ENCODE peak calls at places on chromosomes 3 and 15, in six cellular contexts. One of them, this sample, is unnamed. For H3K4me1, the result is how much of the 10 kb centered on the place peaks cover.

GRCh38 chr15:68984589-68984988 is 29.9 kb upstream of the NOX5 start:
- DNase-seq in gastrocnemius medialis: no peak
- DNase-seq in ovary: no peak
- DNase-seq in K562: no peak
- DNase-seq in vagina: no peak
- DNase-seq in HCT116: no peak
- DNase-seq in this sample: no peak

GRCh38 chr15:67383903-67384302 is 129.3 kb downstream of the IQCH start:
- DNase-seq in gastrocnemius medialis: no peak
- DNase-seq in ovary: no peak
- DNase-seq in K562: no peak
- DNase-seq in vagina: no peak
- DNase-seq in HCT116: no peak
- DNase-seq in this sample: no peak

GRCh38 chr3:149547413-149547812 is 72.9 kb downstream of the TM4SF4 start:
- DNase-seq in gastrocnemius medialis: peak
- DNase-seq in ovary: peak
- DNase-seq in K562: no peak
- DNase-seq in vagina: no peak
- DNase-seq in HCT116: no peak
- DNase-seq in this sample: peak

GRCh38 chr3:10551139-10551538 is 45.8 kb upstream of the ATP2B2 start:
- DNase-seq in gastrocnemius medialis: no peak
- DNase-seq in ovary: no peak
- DNase-seq in K562: no peak
- DNase-seq in vagina: no peak
- DNase-seq in HCT116: no peak
- DNase-seq in this sample: no peak

GRCh38 chr15:51634591-51635198 is 12.1 kb upstream of the DMXL2 start:
- DNase-seq in gastrocnemius medialis: no peak
- DNase-seq in ovary: no peak
- DNase-seq in K562: no peak
- DNase-seq in vagina: no peak
- DNase-seq in HCT116: no peak
- DNase-seq in this sample: no peak

GRCh38 chr15:32838820-32839219 is 121.0 kb downstream of the GREM1 start:
- DNase-seq in gastrocnemius medialis: peak
- DNase-seq in ovary: no peak
- DNase-seq in K562: no peak
- DNase-seq in vagina: no peak
- DNase-seq in HCT116: no peak
- DNase-seq in this sample: peak

GRCh38 chr3:180383332-180384020 is 218.5 kb upstream of the TTC14 start:
- DNase-seq in gastrocnemius medialis: no peak
- DNase-seq in ovary: no peak
- DNase-seq in K562: no peak
- DNase-seq in vagina: no peak
- DNase-seq in HCT116: no peak
- DNase-seq in this sample: no peak

GRCh38 chr15:70269331-70269911 is 171.7 kb upstream of the TLE3 start:
- DNase-seq in gastrocnemius medialis: no peak
- DNase-seq in ovary: no peak
- DNase-seq in K562: no peak
- DNase-seq in vagina: no peak
- DNase-seq in HCT116: no peak
- DNase-seq in this sample: no peak

GRCh38 chr3:25603703-25604102 is 61.0 kb downstream of the TOP2B start:
- DNase-seq in gastrocnemius medialis: peak
- DNase-seq in ovary: no peak
- DNase-seq in K562: no peak
- DNase-seq in vagina: no peak
- DNase-seq in HCT116: no peak
- DNase-seq in this sample: no peak

GRCh38 chr15:48541659-48542334 is 103.7 kb downstream of the FBN1 start:
- DNase-seq in gastrocnemius medialis: no peak
- DNase-seq in ovary: no peak
- DNase-seq in K562: no peak
- DNase-seq in vagina: no peak
- DNase-seq in HCT116: no peak
- DNase-seq in this sample: no peak

GRCh38 chr3:119600732-119601131 is 3.0 kb downstream of the PLA1A start:
- DNase-seq in gastrocnemius medialis: peak
- DNase-seq in ovary: no peak
- DNase-seq in K562: peak
- DNase-seq in vagina: peak
- DNase-seq in HCT116: peak
- DNase-seq in this sample: peak

GRCh38 chr3:76651784-76652183 is 388.1 kb upstream of the ROBO2 start:
- DNase-seq in gastrocnemius medialis: no peak
- DNase-seq in ovary: no peak
- DNase-seq in K562: no peak
- DNase-seq in vagina: no peak
- DNase-seq in HCT116: no peak
- DNase-seq in this sample: no peak

GRCh38 chr3:26967531-26967930 is 345.0 kb downstream of the LRRC3B start:
- DNase-seq in gastrocnemius medialis: no peak
- DNase-seq in ovary: no peak
- DNase-seq in K562: no peak
- DNase-seq in vagina: no peak
- DNase-seq in HCT116: no peak
- DNase-seq in this sample: no peak

GRCh38 chr3:106065831-106066230 is 197.0 kb upstream of the CBLB start:
- DNase-seq in gastrocnemius medialis: no peak
- DNase-seq in ovary: no peak
- DNase-seq in K562: no peak
- DNase-seq in vagina: no peak
- DNase-seq in HCT116: no peak
- DNase-seq in this sample: no peak

GRCh38 chr15:74235962-74236361 is at the start of gene CCDC33:
- DNase-seq in gastrocnemius medialis: no peak
- DNase-seq in ovary: no peak
- DNase-seq in K562: no peak
- DNase-seq in vagina: no peak
- DNase-seq in HCT116: no peak
- DNase-seq in this sample: no peak

GRCh38 chr3:179073816-179074215 is 2.2 kb upstream of the ZMAT3 start:
- DNase-seq in gastrocnemius medialis: no peak
- DNase-seq in ovary: no peak
- DNase-seq in K562: no peak
- DNase-seq in vagina: no peak
- DNase-seq in HCT116: no peak
- DNase-seq in this sample: no peak

GRCh38 chr3:45936261-45936660 is 7.0 kb upstream of the CXCR6 start:
- DNase-seq in gastrocnemius medialis: no peak
- DNase-seq in ovary: no peak
- DNase-seq in K562: no peak
- DNase-seq in vagina: no peak
- DNase-seq in HCT116: no peak
- DNase-seq in this sample: no peak

GRCh38 chr3:183777016-183777618 is 48.3 kb downstream of the MAP6D1 start:
- DNase-seq in gastrocnemius medialis: no peak
- DNase-seq in ovary: no peak
- DNase-seq in K562: no peak
- DNase-seq in vagina: no peak
- DNase-seq in HCT116: no peak
- DNase-seq in this sample: no peak

GRCh38 chr15:70271422-70272088 is 173.8 kb upstream of the TLE3 start:
- DNase-seq in gastrocnemius medialis: peak
- DNase-seq in ovary: peak
- DNase-seq in K562: no peak
- DNase-seq in vagina: peak
- DNase-seq in HCT116: peak
- DNase-seq in this sample: peak

GRCh38 chr3:123877466-123877865 is 6.7 kb downstream of the MYLK start:
- DNase-seq in gastrocnemius medialis: no peak
- DNase-seq in ovary: no peak
- DNase-seq in K562: no peak
- DNase-seq in vagina: no peak
- DNase-seq in HCT116: no peak
- DNase-seq in this sample: no peak

GRCh38 chr3:39228496-39228895 is 36.1 kb upstream of the XIRP1 start:
- DNase-seq in gastrocnemius medialis: no peak
- DNase-seq in ovary: no peak
- DNase-seq in K562: no peak
- DNase-seq in vagina: no peak
- DNase-seq in HCT116: no peak
- DNase-seq in this sample: no peak

GRCh38 chr3:39088889-39089288 is 18.5 kb downstream of the GORASP1 start:
- DNase-seq in gastrocnemius medialis: no peak
- DNase-seq in ovary: no peak
- DNase-seq in K562: no peak
- DNase-seq in vagina: no peak
- DNase-seq in HCT116: no peak
- DNase-seq in this sample: no peak

GRCh38 chr15:50808728-50809127 is 43.2 kb upstream of the SPPL2A start:
- DNase-seq in gastrocnemius medialis: no peak
- DNase-seq in ovary: no peak
- DNase-seq in K562: no peak
- DNase-seq in vagina: no peak
- DNase-seq in HCT116: no peak
- DNase-seq in this sample: no peak

GRCh38 chr3:86990734-86991481 is at the start of gene VGLL3:
- DNase-seq in gastrocnemius medialis: peak
- DNase-seq in ovary: peak
- DNase-seq in K562: no peak
- DNase-seq in vagina: no peak
- DNase-seq in HCT116: no peak
- DNase-seq in this sample: peak

GRCh38 chr3:181730364-181730763 is 18.6 kb downstream of the SOX2 start:
- DNase-seq in gastrocnemius medialis: no peak
- DNase-seq in ovary: no peak
- DNase-seq in K562: no peak
- DNase-seq in vagina: no peak
- DNase-seq in HCT116: no peak
- DNase-seq in this sample: no peak

GRCh38 chr3:141375381-141376301 is 7.3 kb downstream of the ZBTB38 start:
- DNase-seq in gastrocnemius medialis: no peak
- DNase-seq in ovary: no peak
- DNase-seq in K562: no peak
- DNase-seq in vagina: no peak
- DNase-seq in HCT116: no peak
- DNase-seq in this sample: no peak

GRCh38 chr3:196076721-196077120 is 5.2 kb downstream of the TFRC start:
- DNase-seq in gastrocnemius medialis: no peak
- DNase-seq in ovary: no peak
- DNase-seq in K562: no peak
- DNase-seq in vagina: no peak
- DNase-seq in HCT116: no peak
- DNase-seq in this sample: no peak
- TF ChIP-seq POLR2A in gastrocnemius medialis: no peak
- TF ChIP-seq POLR2A in ovary: no peak
- TF ChIP-seq POLR2A in K562: no peak
- TF ChIP-seq POLR2A in vagina: no peak
- TF ChIP-seq POLR2A in HCT116: no peak
- TF ChIP-seq POLR2A in this sample: no peak

GRCh38 chr3:53215816-53216215 is 40.0 kb downstream of the TKT start:
- DNase-seq in gastrocnemius medialis: no peak
- DNase-seq in ovary: no peak
- DNase-seq in K562: no peak
- DNase-seq in vagina: no peak
- DNase-seq in HCT116: no peak
- DNase-seq in this sample: no peak

GRCh38 chr3:53217175-53217574 is 38.6 kb downstream of the TKT start:
- DNase-seq in gastrocnemius medialis: no peak
- DNase-seq in ovary: no peak
- DNase-seq in K562: no peak
- DNase-seq in vagina: no peak
- DNase-seq in HCT116: no peak
- DNase-seq in this sample: no peak

GRCh38 chr3:53213276-53213675 is 42.5 kb downstream of the TKT start:
- DNase-seq in gastrocnemius medialis: no peak
- DNase-seq in ovary: no peak
- DNase-seq in K562: no peak
- DNase-seq in vagina: no peak
- DNase-seq in HCT116: no peak
- DNase-seq in this sample: no peak

GRCh38 chr3:53216723-53217122 is 39.1 kb downstream of the TKT start:
- DNase-seq in gastrocnemius medialis: no peak
- DNase-seq in ovary: no peak
- DNase-seq in K562: no peak
- DNase-seq in vagina: no peak
- DNase-seq in HCT116: no peak
- DNase-seq in this sample: no peak

DNA sequence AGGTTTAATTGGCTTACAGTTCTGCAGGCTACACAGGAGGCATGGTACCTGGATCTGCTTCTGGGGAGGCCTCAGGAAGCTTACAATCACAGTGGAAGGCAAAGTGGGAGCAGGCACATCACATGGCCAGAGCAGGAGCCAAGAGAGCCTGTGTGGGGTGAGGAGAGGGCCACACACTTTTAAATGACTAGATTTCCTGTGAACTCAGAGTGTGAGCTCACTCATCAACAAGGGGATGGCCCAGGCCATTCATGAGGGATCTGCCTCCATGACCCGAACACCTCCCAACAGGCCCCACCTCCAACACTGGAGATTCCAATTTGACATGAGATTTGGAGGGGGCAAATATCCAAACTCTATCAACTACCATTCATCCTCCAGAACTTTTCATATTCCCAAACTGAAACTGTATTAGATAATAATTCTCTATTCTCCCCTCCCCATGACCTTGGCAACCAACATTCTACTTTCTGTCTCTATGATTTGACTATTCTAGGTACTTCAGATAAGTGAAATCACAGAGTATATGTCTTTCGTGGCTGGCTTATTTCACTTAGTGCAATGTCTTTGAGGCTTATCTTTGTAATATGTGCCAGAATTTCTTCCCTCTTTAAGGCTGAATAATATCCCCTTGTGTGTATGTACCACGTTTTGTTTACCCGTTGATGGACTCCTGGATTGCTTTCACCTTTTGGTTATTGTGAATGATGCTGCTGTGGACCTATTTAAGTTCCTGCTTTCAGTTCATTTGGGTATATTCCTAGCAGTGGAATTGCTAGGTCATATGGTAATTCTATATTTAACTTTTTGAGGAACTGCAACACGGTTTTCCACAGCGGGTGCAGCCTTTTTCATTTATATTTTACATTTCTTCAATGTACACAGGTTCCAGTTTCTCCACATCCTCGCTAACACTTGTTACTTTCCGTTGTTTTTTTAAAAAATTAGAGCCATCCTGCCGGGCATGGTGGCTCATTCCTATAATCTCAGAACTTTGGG is 43.8 kb downstream of the TKT start:
- DNase-seq in gastrocnemius medialis: no peak
- DNase-seq in ovary: no peak
- DNase-seq in K562: no peak
- DNase-seq in vagina: no peak
- DNase-seq in HCT116: no peak
- DNase-seq in this sample: no peak
- H3K27ac ChIP-seq in gastrocnemius medialis: no peak
- H3K27ac ChIP-seq in ovary: no peak
- H3K27ac ChIP-seq in K562: no peak
- H3K27ac ChIP-seq in vagina: no peak
- H3K27ac ChIP-seq in HCT116: no peak
- H3K27ac ChIP-seq in this sample: no peak

GRCh38 chr3:112671930-112672715 is 31.2 kb upstream of the CCDC80 start:
- DNase-seq in gastrocnemius medialis: no peak
- DNase-seq in ovary: no peak
- DNase-seq in K562: no peak
- DNase-seq in vagina: no peak
- DNase-seq in HCT116: no peak
- DNase-seq in this sample: no peak
- H3K4me1 ChIP-seq in gastrocnemius medialis: under half
- H3K4me1 ChIP-seq in ovary: under half
- H3K4me1 ChIP-seq in K562: under half
- H3K4me1 ChIP-seq in vagina: under half
- H3K4me1 ChIP-seq in HCT116: under half
- H3K4me1 ChIP-seq in this sample: under half

GRCh38 chr15:91022075-91022831 is at the start of gene VPS33B:
- DNase-seq in gastrocnemius medialis: peak
- DNase-seq in ovary: peak
- DNase-seq in K562: peak
- DNase-seq in vagina: no peak
- DNase-seq in HCT116: peak
- DNase-seq in this sample: peak
- TF ChIP-seq POLR2A in gastrocnemius medialis: peak
- TF ChIP-seq POLR2A in ovary: peak
- TF ChIP-seq POLR2A in K562: peak
- TF ChIP-seq POLR2A in vagina: no peak
- TF ChIP-seq POLR2A in HCT116: no peak
- TF ChIP-seq POLR2A in this sample: no peak